ENCODE peak calls at places on chromosomes 13 and 19, in six cellular contexts. V is SK-N-SH, F is GM23338, M is K562, R is HCT116, D is HepG2. Y is an unnamed sample. For H4K20me1, the result is how much of the 10 kb centered on the place peaks cover.

GRCh38 chr13:42762917-42763316 is 18.5 kb upstream of the FAM216B start:
- DNase-seq in V (no peak), F (no peak), M (no peak), R (no peak), D (no peak), Y (no peak)

GRCh38 chr13:103104340-103104739 is 38.1 kb upstream of the SLC10A2 start:
- DNase-seq in V (no peak), F (peak), M (no peak), R (no peak), D (no peak), Y (no peak)

GRCh38 chr19:10230904-10231623 is at the start of gene S1PR2:
- DNase-seq in V (peak), F (peak), M (peak), R (peak), D (peak), Y (no peak)

GRCh38 chr19:970695-971094 is 13.4 kb upstream of the WDR18 start:
- DNase-seq in V (peak), F (peak), M (peak), R (no peak), D (no peak), Y (no peak)

GRCh38 chr13:97261254-97262015 is 39.3 kb downstream of the MBNL2 start:
- DNase-seq in V (no peak), F (no peak), M (no peak), R (no peak), D (no peak), Y (no peak)

GRCh38 chr19:40598121-40598917 is 2.9 kb upstream of the LTBP4 start:
- DNase-seq in V (peak), F (peak), M (peak), R (peak), D (peak), Y (no peak)

GRCh38 chr13:104376588-104376987 is 1310.4 kb upstream of the SLC10A2 start:
- DNase-seq in V (no peak), F (no peak), M (no peak), R (no peak), D (no peak), Y (no peak)

GRCh38 chr13:75195479-75196111 is 286.4 kb downstream of the TBC1D4 start:
- DNase-seq in V (no peak), F (peak), M (no peak), R (no peak), D (no peak), Y (no peak)

GRCh38 chr19:8488351-8488750 is 14.1 kb downstream of the PRAM1 start:
- DNase-seq in V (no peak), F (no peak), M (no peak), R (no peak), D (no peak), Y (no peak)

GRCh38 chr19:7328647-7329046 is 20.1 kb upstream of the ARHGEF18 start:
- DNase-seq in V (no peak), F (no peak), M (no peak), R (no peak), D (no peak), Y (no peak)

GRCh38 chr13:75458696-75459422 is 23.1 kb downstream of the TBC1D4 start:
- DNase-seq in V (peak), F (peak), M (no peak), R (no peak), D (peak), Y (peak)

GRCh38 chr19:39677931-39678889 is 22.5 kb downstream of the LGALS16 start:
- DNase-seq in V (no peak), F (no peak), M (no peak), R (no peak), D (peak), Y (no peak)

GRCh38 chr19:14440049-14440448 is 6.9 kb downstream of the PKN1 start:
- DNase-seq in V (no peak), F (peak), M (peak), R (no peak), D (no peak), Y (peak)

GRCh38 chr13:75788494-75788991 is 152.4 kb downstream of the LMO7 start:
- DNase-seq in V (no peak), F (no peak), M (no peak), R (no peak), D (no peak), Y (no peak)

GRCh38 chr19:10888421-10888866 is 17.1 kb downstream of the CARM1 start:
- DNase-seq in V (peak), F (peak), M (no peak), R (no peak), D (no peak), Y (no peak)

GRCh38 chr19:10919352-10920287 is 8.8 kb downstream of the YIPF2 start:
- DNase-seq in V (no peak), F (no peak), M (no peak), R (no peak), D (no peak), Y (no peak)

GRCh38 chr13:49502954-49503353 is 7.2 kb downstream of the PHF11 start:
- DNase-seq in V (no peak), F (no peak), M (no peak), R (no peak), D (no peak), Y (no peak)

GRCh38 chr13:66565261-66565660 is 664.9 kb downstream of the PCDH9 start:
- DNase-seq in V (no peak), F (no peak), M (no peak), R (no peak), D (no peak), Y (no peak)

GRCh38 chr19:39915101-39915847 is 19.2 kb downstream of the FCGBP start:
- DNase-seq in V (no peak), F (peak), M (no peak), R (no peak), D (no peak), Y (no peak)

GRCh38 chr13:50357586-50358118 is 342.4 kb downstream of the KCNRG start:
- DNase-seq in V (no peak), F (no peak), M (peak), R (no peak), D (no peak), Y (no peak)

GRCh38 chr19:54302252-54302651 is 10.7 kb downstream of the LILRA5 start:
- DNase-seq in V (no peak), F (no peak), M (no peak), R (no peak), D (no peak), Y (no peak)

GRCh38 chr19:11279505-11280236 is 16.3 kb upstream of the TSPAN16 start:
- DNase-seq in V (no peak), F (no peak), M (no peak), R (no peak), D (no peak), Y (peak)

GRCh38 chr13:71863249-71863648 is 3.8 kb downstream of the DACH1 start:
- DNase-seq in V (no peak), F (no peak), M (no peak), R (no peak), D (no peak), Y (no peak)

GRCh38 chr19:11286312-11286974 is 9.5 kb upstream of the TSPAN16 start:
- DNase-seq in V (no peak), F (no peak), M (no peak), R (no peak), D (no peak), Y (no peak)

GRCh38 chr19:6677924-6678689 is 8.1 kb upstream of the TNFSF14 start:
- DNase-seq in V (peak), F (peak), M (peak), R (no peak), D (no peak), Y (no peak)

GRCh38 chr13:89380101-89380500 is 1708.9 kb downstream of the SLITRK5 start:
- DNase-seq in V (no peak), F (no peak), M (no peak), R (peak), D (peak), Y (no peak)

GRCh38 chr13:49165798-49166752 is 54.1 kb upstream of the MLNR start:
- DNase-seq in V (no peak), F (no peak), M (no peak), R (no peak), D (no peak), Y (no peak)

GRCh38 chr13:112756967-112757758 is 67.3 kb downstream of the ATP11A start:
- DNase-seq in V (no peak), F (no peak), M (no peak), R (no peak), D (peak), Y (no peak)

GRCh38 chr13:106382569-106382968 is 152.9 kb downstream of the EFNB2 start:
- DNase-seq in V (no peak), F (no peak), M (no peak), R (no peak), D (no peak), Y (no peak)

GRCh38 chr13:98741741-98742435 is 10.6 kb downstream of the SLC15A1 start:
- DNase-seq in V (no peak), F (no peak), M (no peak), R (no peak), D (no peak), Y (no peak)

GRCh38 chr13:112132142-112132541 is 65.2 kb downstream of the SOX1 start:
- DNase-seq in V (no peak), F (no peak), M (no peak), R (no peak), D (no peak), Y (no peak)

GRCh38 chr13:60043262-60043661 is 120.5 kb downstream of the DIAPH3 start:
- DNase-seq in V (peak), F (no peak), M (no peak), R (no peak), D (no peak), Y (no peak)

GRCh38 chr13:30396434-30397075 is 25.7 kb upstream of the UBE2L5 start:
- DNase-seq in V (no peak), F (peak), M (no peak), R (no peak), D (no peak), Y (no peak)

GRCh38 chr13:111666377-111666776 is 345.9 kb downstream of the TEX29 start:
- DNase-seq in V (no peak), F (no peak), M (no peak), R (no peak), D (no peak), Y (peak)

GRCh38 chr19:51703655-51704515 is 10.8 kb downstream of the SPACA6 start:
- DNase-seq in V (peak), F (peak), M (peak), R (peak), D (peak), Y (peak)

GRCh38 chr19:9967326-9967725 is 31.0 kb upstream of the OLFM2 start:
- DNase-seq in V (no peak), F (no peak), M (no peak), R (no peak), D (no peak), Y (no peak)

GRCh38 chr19:29724102-29724641 is 9.1 kb upstream of the C19orf12 start:
- DNase-seq in V (no peak), F (peak), M (no peak), R (no peak), D (no peak), Y (no peak)

GRCh38 chr13:73702419-73703071 is 431.7 kb downstream of the KLF12 start:
- DNase-seq in V (no peak), F (peak), M (no peak), R (no peak), D (no peak), Y (peak)

GRCh38 chr19:31727536-31727935 is 378.3 kb upstream of the TSHZ3 start:
- DNase-seq in V (no peak), F (no peak), M (no peak), R (no peak), D (no peak), Y (no peak)

GRCh38 chr13:20191902-20192469 is 752 bp downstream of the GJB2 start:
- DNase-seq in V (no peak), F (peak), M (no peak), R (no peak), D (no peak), Y (no peak)
- TF ChIP-seq REST in V (no peak), F (no peak), M (no peak), R (no peak), D (no peak), Y (no peak)

GRCh38 chr13:79491715-79492114 is 10.8 kb downstream of the NDFIP2 start:
- DNase-seq in V (no peak), F (no peak), M (no peak), R (no peak), D (no peak), Y (no peak)
- H4K20me1 ChIP-seq in V (under half), F (under half), M (under half), R (under half), D (under half), Y (under half)

GRCh38 chr19:17080441-17080803 is 4.8 kb downstream of the MYO9B start:
- DNase-seq in V (no peak), F (no peak), M (no peak), R (no peak), D (no peak), Y (no peak)

GRCh38 chr19:17078038-17078919 is 2.7 kb downstream of the MYO9B start:
- DNase-seq in V (no peak), F (no peak), M (no peak), R (no peak), D (no peak), Y (no peak)

GRCh38 chr19:17079710-17080440 is 4.3 kb downstream of the MYO9B start:
- DNase-seq in V (peak), F (no peak), M (no peak), R (peak), D (peak), Y (peak)

GRCh38 chr19:17078920-17079709 is 3.5 kb downstream of the MYO9B start:
- DNase-seq in V (no peak), F (no peak), M (no peak), R (no peak), D (no peak), Y (no peak)

DNA sequence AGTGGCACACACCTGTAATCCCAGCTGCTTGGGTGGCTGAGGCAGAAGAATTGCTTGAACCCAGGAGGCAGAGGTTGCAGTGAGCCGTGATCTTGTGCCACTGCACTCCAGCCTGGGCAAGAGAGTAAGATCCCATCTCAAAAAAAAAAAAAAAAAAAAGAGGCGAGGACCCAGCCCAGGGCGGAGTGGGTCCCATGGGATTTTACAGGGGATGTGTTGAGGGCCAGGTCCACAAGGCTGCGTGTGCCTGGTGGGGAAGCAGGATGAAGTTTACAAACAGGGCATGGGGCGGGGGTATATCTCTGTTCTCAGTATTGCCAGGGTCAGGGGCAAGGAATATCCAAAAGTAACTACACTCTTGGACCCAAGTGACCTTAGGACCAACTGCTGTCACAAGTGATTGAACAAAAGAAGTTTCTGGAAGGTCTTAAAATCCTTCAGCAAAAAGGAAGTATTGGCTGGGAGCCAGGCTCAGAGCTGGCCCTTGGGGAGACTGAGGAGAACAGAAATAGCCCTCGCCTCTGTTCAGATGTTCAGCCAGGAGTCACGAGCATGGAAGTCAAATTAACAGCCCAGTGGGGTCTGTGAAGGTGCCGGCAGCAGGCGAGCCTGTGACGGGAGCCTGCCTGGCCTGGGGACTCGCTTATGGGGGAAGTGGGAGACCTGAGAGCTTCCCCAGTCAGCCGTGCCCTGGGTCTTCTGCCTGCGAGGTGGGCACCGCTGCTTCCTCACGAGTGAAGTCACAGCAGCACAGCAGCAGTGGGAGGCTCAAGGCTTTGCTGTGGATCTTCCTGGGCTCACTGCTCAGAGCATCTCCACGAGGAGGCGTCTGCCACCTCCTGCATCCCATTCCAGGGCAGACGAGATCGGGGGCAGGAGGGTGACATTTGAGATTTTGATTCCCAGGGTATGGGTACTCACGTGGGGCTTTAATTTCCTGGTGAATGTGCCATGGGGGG is 6.4 kb downstream of the MYO9B start:
- DNase-seq in V (no peak), F (no peak), M (no peak), R (no peak), D (no peak), Y (no peak)
- TF ChIP-seq REST in V (no peak), F (no peak), M (no peak), R (no peak), D (no peak), Y (no peak)

DNA sequence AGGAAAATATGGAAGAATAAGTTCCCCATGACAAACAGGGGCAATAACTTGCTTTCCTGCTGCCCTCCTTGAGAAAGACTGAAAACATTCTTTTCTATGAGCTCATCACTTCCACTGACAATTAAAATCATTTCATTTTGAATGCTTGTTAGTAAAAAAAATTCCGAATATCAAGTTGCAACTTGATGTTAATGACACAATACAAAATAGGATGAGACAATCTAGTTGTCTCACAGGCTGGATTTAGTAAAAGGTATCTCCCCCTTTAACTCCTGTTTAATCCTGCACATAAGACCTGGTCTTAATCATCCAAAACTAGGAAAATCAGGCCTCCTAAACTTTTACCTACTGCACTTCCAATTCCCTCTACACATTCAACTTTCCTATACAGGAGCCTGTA is 24.7 kb downstream of the IRS2 start:
- DNase-seq in V (no peak), F (no peak), M (no peak), R (no peak), D (no peak), Y (no peak)
- H4K20me1 ChIP-seq in V (half or more), F (under half), M (under half), R (under half), D (under half), Y (under half)

GRCh38 chr13:94966380-94966779 is 254.0 kb upstream of the SOX21 start:
- DNase-seq in V (peak), F (no peak), M (no peak), R (no peak), D (no peak), Y (no peak)
- TF ChIP-seq REST in V (no peak), F (no peak), M (no peak), R (no peak), D (no peak), Y (no peak)

GRCh38 chr19:18419195-18419698 is at the start of gene SSBP4:
- DNase-seq in V (peak), F (peak), M (peak), R (no peak), D (peak), Y (no peak)
- H4K20me1 ChIP-seq in V (under half), F (under half), M (under half), R (under half), D (under half), Y (under half)

DNA sequence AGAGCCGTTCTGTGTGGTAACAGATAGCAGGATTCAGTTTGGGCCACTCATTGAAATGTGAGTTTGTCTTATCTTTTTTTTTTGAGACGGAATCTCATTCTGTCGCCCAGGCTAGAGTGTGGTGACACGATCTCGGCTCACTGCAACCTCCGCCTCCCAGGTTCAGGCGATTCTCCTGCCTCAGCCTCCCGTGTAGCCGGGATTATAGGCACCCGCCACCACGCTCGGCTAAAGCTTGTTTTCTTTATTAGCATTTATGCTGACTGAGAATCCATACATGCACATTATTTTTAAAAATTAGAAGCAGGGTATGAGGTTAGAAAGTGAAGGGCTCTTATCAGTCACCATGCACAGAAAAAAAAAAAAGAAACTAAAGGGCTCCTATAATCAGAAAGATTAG is 11.6 kb downstream of the AP1M1 start:
- DNase-seq in V (no peak), F (no peak), M (no peak), R (no peak), D (no peak), Y (no peak)
- TF ChIP-seq REST in V (no peak), F (no peak), M (no peak), R (no peak), D (no peak), Y (no peak)